ENCODE peak calls at places on chromosomes 13 and 19, in eight cellular contexts. One of them, this sample, is unnamed.

GRCh38 chr13:36421447-36421846 is 10.8 kb upstream of the CCNA1 start:
- DNase-seq in NCI-H226: peak
- DNase-seq in neural crest cell: no peak
- DNase-seq in NT2/D1: no peak
- DNase-seq in amniotic stem cell: no peak
- DNase-seq in stomach: no peak
- DNase-seq in ovary: no peak
- DNase-seq in GM12891: no peak
- DNase-seq in this sample: no peak

GRCh38 chr13:40283666-40284065 is 382.8 kb downstream of the FOXO1 start:
- DNase-seq in NCI-H226: peak
- DNase-seq in amniotic stem cell: no peak
- DNase-seq in ovary: no peak
- DNase-seq in NT2/D1: no peak
- DNase-seq in stomach: no peak
- DNase-seq in neural crest cell: no peak
- DNase-seq in GM12891: no peak
- DNase-seq in this sample: no peak

GRCh38 chr19:34337747-34338146 is 27.2 kb upstream of the GPI start:
- DNase-seq in NCI-H226: no peak
- DNase-seq in ovary: no peak
- DNase-seq in GM12891: no peak
- DNase-seq in NT2/D1: no peak
- DNase-seq in stomach: no peak
- DNase-seq in amniotic stem cell: no peak
- DNase-seq in neural crest cell: no peak
- DNase-seq in this sample: no peak

GRCh38 chr13:40534456-40534855 is 132.0 kb downstream of the FOXO1 start:
- DNase-seq in neural crest cell: no peak
- DNase-seq in NT2/D1: no peak
- DNase-seq in stomach: no peak
- DNase-seq in NCI-H226: peak
- DNase-seq in amniotic stem cell: no peak
- DNase-seq in GM12891: no peak
- DNase-seq in ovary: no peak
- DNase-seq in this sample: no peak

GRCh38 chr13:38602261-38602660 is 84.6 kb upstream of the FREM2 start:
- DNase-seq in amniotic stem cell: no peak
- DNase-seq in NCI-H226: no peak
- DNase-seq in ovary: no peak
- DNase-seq in NT2/D1: no peak
- DNase-seq in GM12891: no peak
- DNase-seq in stomach: no peak
- DNase-seq in neural crest cell: no peak
- DNase-seq in this sample: no peak

GRCh38 chr13:53151692-53152421 is 123.2 kb downstream of the OLFM4 start:
- DNase-seq in stomach: peak
- DNase-seq in GM12891: peak
- DNase-seq in NT2/D1: peak
- DNase-seq in ovary: no peak
- DNase-seq in amniotic stem cell: no peak
- DNase-seq in NCI-H226: no peak
- DNase-seq in neural crest cell: peak
- DNase-seq in this sample: no peak

GRCh38 chr13:48783831-48784230 is 130.1 kb downstream of the CYSLTR2 start:
- DNase-seq in neural crest cell: no peak
- DNase-seq in amniotic stem cell: no peak
- DNase-seq in stomach: no peak
- DNase-seq in GM12891: no peak
- DNase-seq in ovary: no peak
- DNase-seq in NCI-H226: no peak
- DNase-seq in NT2/D1: no peak
- DNase-seq in this sample: no peak

GRCh38 chr19:8174706-8175105 is 25.3 kb upstream of the FBN3 start:
- DNase-seq in ovary: no peak
- DNase-seq in amniotic stem cell: no peak
- DNase-seq in NCI-H226: no peak
- DNase-seq in GM12891: no peak
- DNase-seq in NT2/D1: no peak
- DNase-seq in stomach: no peak
- DNase-seq in neural crest cell: no peak
- DNase-seq in this sample: no peak

GRCh38 chr19:3154957-3155736 is 19.3 kb downstream of the GNA15 start:
- DNase-seq in NCI-H226: peak
- DNase-seq in NT2/D1: no peak
- DNase-seq in neural crest cell: no peak
- DNase-seq in ovary: no peak
- DNase-seq in amniotic stem cell: peak
- DNase-seq in GM12891: peak
- DNase-seq in stomach: peak
- DNase-seq in this sample: peak

GRCh38 chr19:50658438-50659317 is 9.4 kb downstream of the C19orf81 start:
- DNase-seq in NT2/D1: peak
- DNase-seq in GM12891: no peak
- DNase-seq in neural crest cell: peak
- DNase-seq in ovary: peak
- DNase-seq in amniotic stem cell: no peak
- DNase-seq in stomach: peak
- DNase-seq in NCI-H226: peak
- DNase-seq in this sample: peak

GRCh38 chr19:3249408-3249807 is 24.9 kb downstream of the CELF5 start:
- DNase-seq in GM12891: no peak
- DNase-seq in NCI-H226: no peak
- DNase-seq in ovary: no peak
- DNase-seq in amniotic stem cell: no peak
- DNase-seq in neural crest cell: no peak
- DNase-seq in stomach: no peak
- DNase-seq in NT2/D1: no peak
- DNase-seq in this sample: no peak